ENCODE peak calls at places on chromosomes 16 and 17, in seven cellular contexts. Q, H, G, Z, X, L and B are unnamed samples.

GRCh38 chr17:31274252-31274651 is 22.8 kb downstream of the OMG start:
- DNase-seq in Q (no peak), H (no peak), G (no peak), Z (no peak), X (no peak), L (peak; percentile 39), B (peak; percentile 26)

GRCh38 chr16:56477096-56477878 is 25.9 kb downstream of the OGFOD1 start:
- DNase-seq in Q (no peak), H (peak; percentile 46), G (no peak), Z (peak; percentile 21), X (no peak), L (peak; percentile 27), B (no peak)

GRCh38 chr17:15513058-15513858 is 45.8 kb upstream of the CDRT4 start:
- DNase-seq in Q (no peak), H (no peak), G (no peak), Z (no peak), X (no peak), L (no peak), B (no peak)

GRCh38 chr17:35536664-35537160 is 766 bp downstream of the SLFN12L start:
- DNase-seq in Q (no peak), H (no peak), G (no peak), Z (no peak), X (no peak), L (no peak), B (no peak)

GRCh38 chr17:80029235-80029974 is 6.3 kb downstream of the TBC1D16 start:
- DNase-seq in Q (no peak), H (no peak), G (no peak), Z (no peak), X (no peak), L (no peak), B (no peak)

GRCh38 chr17:41624208-41625101 is at the start of gene KRT17:
- DNase-seq in Q (no peak), H (no peak), G (no peak), Z (peak; percentile 41), X (no peak), L (no peak), B (no peak)

GRCh38 chr17:64180089-64180488 is 50.1 kb upstream of the ERN1 start:
- DNase-seq in Q (no peak), H (no peak), G (no peak), Z (no peak), X (no peak), L (no peak), B (no peak)

GRCh38 chr16:17290237-17290636 is 180.5 kb downstream of the XYLT1 start:
- DNase-seq in Q (no peak), H (no peak), G (no peak), Z (no peak), X (no peak), L (no peak), B (no peak)

GRCh38 chr17:71080937-71081336 is 911.6 kb downstream of the KCNJ2 start:
- DNase-seq in Q (no peak), H (no peak), G (no peak), Z (no peak), X (no peak), L (no peak), B (no peak)

GRCh38 chr17:10738516-10739258 is 8.9 kb upstream of the TMEM220 start:
- DNase-seq in Q (peak; percentile 28), H (no peak), G (no peak), Z (no peak), X (no peak), L (peak; percentile 49), B (no peak)

GRCh38 chr17:3104322-3104721 is at the start of gene OR1D2:
- DNase-seq in Q (no peak), H (no peak), G (no peak), Z (no peak), X (no peak), L (no peak), B (no peak)

GRCh38 chr16:4795181-4795827 is at the start of gene SMIM22:
- DNase-seq in Q (no peak), H (no peak), G (no peak), Z (no peak), X (peak; percentile 65), L (no peak), B (peak; percentile 42)

GRCh38 chr17:31838641-31839225 is 20.3 kb downstream of the COPRS start:
- DNase-seq in Q (no peak), H (no peak), G (no peak), Z (no peak), X (no peak), L (no peak), B (no peak)

GRCh38 chr17:57440522-57441269 is 184.4 kb downstream of the MSI2 start:
- DNase-seq in Q (peak; percentile 82), H (peak; percentile 76), G (peak; percentile 63), Z (peak; percentile 76), X (peak; percentile 82), L (peak; percentile 91), B (peak; percentile 45)

GRCh38 chr17:82457790-82458129 is 781 bp upstream of the NARF start:
- DNase-seq in Q (no peak), H (no peak), G (peak; percentile 78), Z (no peak), X (no peak), L (no peak), B (no peak)

GRCh38 chr17:64129515-64129764 is 504 bp downstream of the ERN1 start:
- DNase-seq in Q (no peak), H (no peak), G (no peak), Z (no peak), X (no peak), L (no peak), B (no peak)

GRCh38 chr16:30779596-30779995 is 7.4 kb downstream of the ZNF629 start:
- DNase-seq in Q (no peak), H (no peak), G (no peak), Z (no peak), X (no peak), L (no peak), B (no peak)

GRCh38 chr16:65672960-65673359 is 551.1 kb upstream of the CDH11 start:
- DNase-seq in Q (no peak), H (no peak), G (no peak), Z (peak; percentile 31), X (no peak), L (no peak), B (no peak)

GRCh38 chr17:51764387-51764971 is 394.0 kb downstream of the CA10 start:
- DNase-seq in Q (peak; percentile 61), H (peak; percentile 68), G (peak; percentile 4), Z (peak; percentile 61), X (peak; percentile 76), L (peak; percentile 60), B (peak; percentile 82)

GRCh38 chr17:4234406-4234805 is 29.4 kb downstream of the ANKFY1 start:
- DNase-seq in Q (no peak), H (no peak), G (no peak), Z (no peak), X (no peak), L (no peak), B (no peak)

GRCh38 chr17:63954402-63955063 is 18.2 kb downstream of the SCN4A start:
- DNase-seq in Q (no peak), H (no peak), G (no peak), Z (no peak), X (peak; percentile 61), L (no peak), B (no peak)

GRCh38 chr17:53032861-53033271 is 789.9 kb upstream of the KIF2B start:
- DNase-seq in Q (peak; percentile 62), H (peak; percentile 4), G (no peak), Z (no peak), X (peak; percentile 21), L (peak; percentile 71), B (peak; percentile 84)

GRCh38 chr17:50484341-50485155 is 5.9 kb downstream of the RSAD1 start:
- DNase-seq in Q (no peak), H (no peak), G (no peak), Z (no peak), X (no peak), L (no peak), B (no peak)

GRCh38 chr17:50493744-50494143 is 14.5 kb upstream of the MYCBPAP start:
- DNase-seq in Q (no peak), H (no peak), G (no peak), Z (no peak), X (no peak), L (no peak), B (no peak)

GRCh38 chr17:50487213-50488096 is 8.8 kb downstream of the RSAD1 start:
- DNase-seq in Q (no peak), H (no peak), G (no peak), Z (no peak), X (no peak), L (no peak), B (no peak)

GRCh38 chr17:50491510-50491909 is 12.8 kb downstream of the RSAD1 start:
- DNase-seq in Q (no peak), H (no peak), G (no peak), Z (no peak), X (no peak), L (no peak), B (no peak)

GRCh38 chr17:50488880-50489279 is 10.2 kb downstream of the RSAD1 start:
- DNase-seq in Q (no peak), H (no peak), G (no peak), Z (no peak), X (no peak), L (no peak), B (no peak)
- TF ChIP-seq JUND in Q (no peak), H (no peak), G (no peak), Z (no peak), X (no peak), L (no peak), B (no peak)

GRCh38 chr16:7137560-7138330 is 194.9 kb upstream of the RBFOX1 start:
- DNase-seq in Q (no peak), H (no peak), G (no peak), Z (no peak), X (no peak), L (peak; percentile 49), B (peak; percentile 17)

GRCh38 chr16:7140899-7141298 is 191.7 kb upstream of the RBFOX1 start:
- DNase-seq in Q (no peak), H (no peak), G (no peak), Z (no peak), X (no peak), L (no peak), B (no peak)
- TF ChIP-seq JUND in Q (no peak), H (no peak), G (no peak), Z (peak; percentile 23), X (no peak), L (no peak), B (no peak)

DNA sequence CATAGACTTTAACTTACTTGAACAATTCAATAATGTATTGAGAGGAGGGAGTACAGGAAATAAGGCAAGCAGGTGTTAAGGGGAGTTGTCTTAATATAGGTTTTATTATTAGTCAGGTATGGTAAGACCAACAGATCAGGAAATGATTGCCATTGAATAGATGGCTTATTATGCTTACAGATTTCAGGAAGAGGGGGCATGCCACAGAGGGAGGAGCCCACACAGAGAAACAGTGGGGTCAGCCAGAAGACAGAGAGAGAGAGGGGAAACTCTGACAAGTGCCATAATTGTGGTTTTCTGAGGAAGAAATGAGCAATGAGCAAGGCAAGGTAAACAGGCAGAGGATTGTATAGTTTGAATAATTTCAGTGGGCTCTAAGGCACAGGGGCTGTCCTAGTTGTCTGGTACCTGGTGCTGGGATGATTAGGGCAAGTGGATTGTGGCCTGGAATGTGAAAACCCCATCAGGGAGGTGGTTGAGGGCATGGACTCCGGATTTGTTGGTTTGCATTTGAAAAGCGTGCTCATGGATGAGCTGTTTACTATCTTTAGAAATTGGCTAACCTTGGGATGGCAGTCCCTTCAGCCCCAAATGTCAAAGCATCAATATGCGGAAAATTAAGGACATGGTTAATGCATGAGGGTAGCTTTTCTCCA is 237.1 kb downstream of the TOX3 start:
- DNase-seq in Q (no peak), H (no peak), G (no peak), Z (no peak), X (no peak), L (no peak), B (no peak)
- TF ChIP-seq JUND in Q (no peak), H (no peak), G (no peak), Z (no peak), X (no peak), L (no peak), B (no peak)

GRCh38 chr16:53636978-53637377 is 66.7 kb downstream of the RPGRIP1L start:
- DNase-seq in Q (no peak), H (no peak), G (no peak), Z (no peak), X (no peak), L (no peak), B (no peak)
- TF ChIP-seq JUND in Q (no peak), H (no peak), G (no peak), Z (no peak), X (no peak), L (no peak), B (no peak)